ENCODE peak calls at places on chromosomes 3 and 15, in ten cellular contexts. O is choroid plexus epithelial cell; C is EL; H is iPS DF 6.9; N is GM12892; S is endodermal cell; T is tibial artery; P is NCI-H774; Y is activated CD8-positive, alpha-beta memory T cell treated with anti-CD3 and anti-CD28 coated beads, Interleukin-2, amount 50 U/mL, for 4 hours; E is GM20000. D is an unnamed sample.

GRCh38 chr3:149441662-149442442 is 32.6 kb upstream of the TM4SF4 start:
- DNase-seq in O (no peak), C (peak; percentile 52), H (no peak), N (no peak), S (no peak), T (no peak), P (no peak), Y (no peak), E (no peak), D (no peak)

GRCh38 chr3:64612916-64613526 is 74.8 kb downstream of the ADAMTS9 start:
- DNase-seq in O (peak; percentile 13), C (no peak), H (no peak), N (no peak), S (peak; percentile 63), T (no peak), P (no peak), Y (no peak), E (no peak), D (no peak)

GRCh38 chr3:58640700-58641372 is 25.7 kb downstream of the FAM3D start:
- DNase-seq in O (peak; percentile 82), C (peak; percentile 77), H (peak; percentile 61), N (peak; percentile 70), S (peak; percentile 96), T (peak; percentile 59), P (peak; percentile 24), Y (peak; percentile 37), E (peak; percentile 78), D (peak; percentile 54)

GRCh38 chr3:55156851-55157650 is 229.2 kb upstream of the LRTM1 start:
- DNase-seq in O (no peak), C (peak; percentile 68), H (no peak), N (no peak), S (no peak), T (no peak), P (no peak), Y (no peak), E (no peak), D (no peak)

GRCh38 chr3:27184261-27184660 is 184.9 kb downstream of the NEK10 start:
- DNase-seq in O (no peak), C (no peak), H (no peak), N (no peak), S (no peak), T (no peak), P (no peak), Y (no peak), E (no peak), D (no peak)

GRCh38 chr3:157063926-157064325 is 96.0 kb downstream of the CCNL1 start:
- DNase-seq in O (peak; percentile 53), C (no peak), H (no peak), N (no peak), S (no peak), T (no peak), P (no peak), Y (no peak), E (no peak), D (no peak)

GRCh38 chr15:41018534-41018933 is 65.3 kb downstream of the CHAC1 start:
- DNase-seq in O (peak; percentile 44), C (no peak), H (no peak), N (no peak), S (no peak), T (no peak), P (no peak), Y (no peak), E (no peak), D (no peak)

GRCh38 chr15:98609144-98609852 is 39.0 kb upstream of the IGF1R start:
- DNase-seq in O (peak; percentile 15), C (peak; percentile 82), H (no peak), N (no peak), S (peak; percentile 89), T (no peak), P (no peak), Y (no peak), E (no peak), D (no peak)

GRCh38 chr3:107633327-107634141 is 110.8 kb downstream of the BBX start:
- DNase-seq in O (no peak), C (no peak), H (no peak), N (peak; percentile 2), S (no peak), T (no peak), P (no peak), Y (no peak), E (peak; percentile 48), D (no peak)

GRCh38 chr15:39624806-39625205 is 43.9 kb downstream of the THBS1 start:
- DNase-seq in O (peak; percentile 97), C (peak; percentile 90), H (no peak), N (no peak), S (no peak), T (peak; percentile 82), P (no peak), Y (peak; percentile 56), E (peak; percentile 28), D (peak; percentile 27)

GRCh38 chr3:168998792-168999191 is 664.7 kb downstream of the MECOM start:
- DNase-seq in O (no peak), C (no peak), H (no peak), N (no peak), S (no peak), T (no peak), P (no peak), Y (no peak), E (no peak), D (no peak)

GRCh38 chr15:39124925-39125625 is 455.8 kb upstream of the THBS1 start:
- DNase-seq in O (no peak), C (peak; percentile 55), H (no peak), N (no peak), S (no peak), T (no peak), P (no peak), Y (no peak), E (no peak), D (no peak)

GRCh38 chr3:157384526-157384925 is 52.1 kb upstream of the PTX3 start:
- DNase-seq in O (no peak), C (no peak), H (no peak), N (no peak), S (no peak), T (no peak), P (no peak), Y (no peak), E (no peak), D (no peak)

GRCh38 chr15:67783303-67783702 is 42.0 kb upstream of the SKOR1 start:
- DNase-seq in O (no peak), C (no peak), H (no peak), N (no peak), S (peak; percentile 61), T (no peak), P (no peak), Y (peak; percentile 45), E (peak; percentile 38), D (no peak)

GRCh38 chr15:69843927-69844326 is 253.8 kb downstream of the TLE3 start:
- DNase-seq in O (no peak), C (no peak), H (no peak), N (no peak), S (no peak), T (no peak), P (no peak), Y (no peak), E (no peak), D (no peak)

GRCh38 chr3:70247955-70248354 is 64.5 kb downstream of the MDFIC2 start:
- DNase-seq in O (peak; percentile 34), C (no peak), H (no peak), N (no peak), S (no peak), T (no peak), P (no peak), Y (no peak), E (no peak), D (no peak)

GRCh38 chr15:52786436-52787122 is 3.6 kb downstream of the ONECUT1 start:
- DNase-seq in O (no peak), C (no peak), H (no peak), N (no peak), S (peak; percentile 81), T (no peak), P (no peak), Y (no peak), E (no peak), D (no peak)

GRCh38 chr15:76168237-76168984 is 108.6 kb downstream of the TMEM266 start:
- DNase-seq in O (no peak), C (no peak), H (no peak), N (no peak), S (no peak), T (no peak), P (no peak), Y (no peak), E (no peak), D (no peak)

GRCh38 chr3:140599496-140599895 is 78.4 kb upstream of the TRIM42 start:
- DNase-seq in O (peak; percentile 29), C (no peak), H (no peak), N (no peak), S (no peak), T (no peak), P (no peak), Y (no peak), E (no peak), D (no peak)

GRCh38 chr15:21267231-21267630 is 173.1 kb downstream of the POTEB3 start:
- DNase-seq in O (no peak), C (no peak), H (no peak), N (no peak), S (no peak), T (no peak), P (no peak), Y (no peak), E (no peak), D (no peak)

GRCh38 chr3:113754486-113755159 is 7.8 kb downstream of the ATP6V1A start:
- DNase-seq in O (no peak), C (no peak), H (no peak), N (no peak), S (no peak), T (no peak), P (no peak), Y (no peak), E (peak; percentile 21), D (no peak)

GRCh38 chr15:94470492-94470891 is 239.1 kb downstream of the MCTP2 start:
- DNase-seq in O (no peak), C (no peak), H (no peak), N (no peak), S (no peak), T (no peak), P (no peak), Y (no peak), E (no peak), D (no peak)

GRCh38 chr15:75705854-75706681 is 6.6 kb downstream of the CSPG4 start:
- DNase-seq in O (no peak), C (no peak), H (no peak), N (no peak), S (no peak), T (no peak), P (no peak), Y (no peak), E (no peak), D (no peak)

GRCh38 chr3:151895881-151896661 is 22.6 kb downstream of the SUCNR1 start:
- DNase-seq in O (no peak), C (peak; percentile 24), H (no peak), N (no peak), S (no peak), T (no peak), P (no peak), Y (no peak), E (no peak), D (no peak)

GRCh38 chr3:140972833-140973232 is 31.2 kb downstream of the SLC25A36 start:
- DNase-seq in O (peak; percentile 62), C (peak; percentile 11), H (no peak), N (no peak), S (no peak), T (no peak), P (no peak), Y (no peak), E (peak; percentile 18), D (no peak)

GRCh38 chr3:196287066-196287404 is 491 bp downstream of the PCYT1A start:
- DNase-seq in O (peak; percentile 36), C (peak; percentile 40), H (no peak), N (no peak), S (no peak), T (no peak), P (no peak), Y (no peak), E (no peak), D (no peak)

GRCh38 chr15:31483924-31484368 is 157.3 kb downstream of the KLF13 start:
- DNase-seq in O (no peak), C (no peak), H (no peak), N (no peak), S (peak; percentile 37), T (no peak), P (no peak), Y (peak; percentile 54), E (peak; percentile 50), D (peak; percentile 1)

GRCh38 chr15:71011503-71012155 is 103.6 kb upstream of the THSD4 start:
- DNase-seq in O (peak; percentile 82), C (peak; percentile 64), H (no peak), N (no peak), S (peak; percentile 41), T (no peak), P (peak; percentile 7), Y (no peak), E (peak; percentile 7), D (no peak)